ENCODE peak calls at places on chromosomes 16 and 17, in four cellular contexts. B is SK-N-SH, Y is K562, C is HepG2. U is an unnamed sample.

GRCh38 chr16:84700518-84701277 is 898 bp downstream of the USP10 start:
- DNase-seq in B (peak; percentile 37), Y (no peak), C (no peak), U (no peak)

GRCh38 chr16:48081656-48082055 is 74.1 kb downstream of the ABCC12 start:
- DNase-seq in B (no peak), Y (no peak), C (no peak), U (no peak)

GRCh38 chr17:41308251-41308917 is 725 bp downstream of the KRTAP16-1 start:
- DNase-seq in B (no peak), Y (no peak), C (no peak), U (no peak)

GRCh38 chr17:29705352-29705751 is 82.6 kb upstream of the CORO6 start:
- DNase-seq in B (no peak), Y (no peak), C (no peak), U (no peak)

GRCh38 chr16:75591001-75591852 is 25.0 kb downstream of the GABARAPL2 start:
- DNase-seq in B (peak; percentile 54), Y (no peak), C (no peak), U (no peak)

GRCh38 chr17:63364387-63364786 is 81.7 kb downstream of the CYB561 start:
- DNase-seq in B (no peak), Y (no peak), C (no peak), U (no peak)

GRCh38 chr17:79808763-79809529 is 12.1 kb upstream of the CBX8 start:
- DNase-seq in B (no peak), Y (no peak), C (peak; percentile 73), U (no peak)

GRCh38 chr16:59198487-59198886 is 464.4 kb upstream of the GOT2 start:
- DNase-seq in B (no peak), Y (no peak), C (no peak), U (no peak)

GRCh38 chr17:31802502-31802901 is 56.5 kb downstream of the COPRS start:
- DNase-seq in B (no peak), Y (peak; percentile 28), C (no peak), U (no peak)

GRCh38 chr17:1040216-1040600 is 43.3 kb downstream of the TIMM22 start:
- DNase-seq in B (no peak), Y (no peak), C (peak; percentile 73), U (no peak)

GRCh38 chr17:44930667-44931066 is 15.4 kb upstream of the GFAP start:
- DNase-seq in B (peak; percentile 65), Y (no peak), C (no peak), U (no peak)

GRCh38 chr17:59840329-59840907 is 52.3 kb downstream of the TUBD1 start:
- DNase-seq in B (no peak), Y (no peak), C (no peak), U (peak; percentile 45)

GRCh38 chr17:59838196-59838911 is 54.4 kb downstream of the TUBD1 start:
- DNase-seq in B (no peak), Y (no peak), C (no peak), U (no peak)

GRCh38 chr17:59842901-59843652 is 49.7 kb downstream of the TUBD1 start:
- DNase-seq in B (no peak), Y (peak; percentile 25), C (peak; percentile 96), U (no peak)

GRCh38 chr17:59839646-59840328 is 53.0 kb downstream of the TUBD1 start:
- DNase-seq in B (no peak), Y (no peak), C (no peak), U (no peak)

GRCh38 chr17:59840908-59841666 is 51.7 kb downstream of the TUBD1 start:
- DNase-seq in B (no peak), Y (no peak), C (no peak), U (no peak)
- TF ChIP-seq FOXJ3 in B (no peak), Y (no peak), C (no peak), U (no peak)

GRCh38 chr17:81703747-81704654 is 834 bp downstream of the MRPL12 start:
- DNase-seq in B (no peak), Y (peak; percentile 31), C (no peak), U (no peak)
- TF ChIP-seq MAX in B (no peak), Y (no peak), C (peak; percentile 15), U (no peak)

GRCh38 chr16:3306078-3306477 is 781 bp downstream of the ZNF75A start:
- DNase-seq in B (no peak), Y (no peak), C (no peak), U (no peak)

GRCh38 chr16:3304370-3304769 is 860 bp downstream of the TIGD7 start:
- DNase-seq in B (no peak), Y (no peak), C (no peak), U (no peak)

DNA sequence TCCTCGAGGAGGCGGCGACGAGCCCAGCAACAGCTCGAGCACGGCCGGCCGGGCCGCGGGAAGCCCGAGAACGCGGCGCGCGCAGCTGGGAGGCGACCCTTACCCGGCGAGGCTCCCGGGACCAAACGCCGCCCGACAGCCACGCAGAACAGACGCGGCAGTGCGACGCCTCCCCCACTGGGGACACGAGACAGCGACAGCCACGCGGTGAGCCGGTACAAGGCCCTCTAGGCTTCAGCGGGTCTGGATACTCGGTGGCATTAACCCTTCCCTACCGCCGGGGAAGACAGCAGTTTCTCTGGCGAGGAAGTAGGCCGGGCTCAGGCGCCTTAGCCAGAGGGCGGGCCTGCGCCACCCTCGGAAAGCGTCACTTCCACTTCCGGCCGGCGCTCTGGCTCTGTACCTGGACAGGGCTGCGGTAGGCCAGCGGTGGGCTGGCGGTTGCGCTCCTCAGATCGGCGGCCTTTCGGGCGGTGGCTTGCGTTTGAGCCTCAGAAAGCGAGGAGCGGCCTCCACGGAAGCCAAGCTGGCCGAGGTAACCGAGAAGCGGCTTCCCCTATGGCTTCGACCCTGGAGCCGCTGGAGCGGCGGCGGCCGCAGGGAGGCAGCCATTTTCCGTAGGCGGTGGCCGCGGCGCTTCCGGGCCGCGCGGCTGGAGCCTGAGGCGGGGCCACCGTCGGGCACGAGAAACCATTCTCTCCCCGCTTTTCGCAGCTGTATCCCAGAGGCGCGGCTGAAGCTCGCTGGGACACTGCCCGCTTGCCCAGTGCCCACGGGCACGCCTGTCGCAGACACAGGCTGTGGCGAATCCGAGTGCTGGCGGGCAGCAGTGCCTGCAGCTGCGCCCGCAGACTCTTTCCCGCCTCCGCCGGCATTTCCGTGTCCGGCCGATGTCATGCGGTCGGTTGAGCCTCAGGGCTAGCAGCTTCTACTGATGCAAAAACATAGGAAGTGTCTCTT is at the start of the genes TIGD7 and ZNF75A:
- DNase-seq in B (peak; percentile 90), Y (peak; percentile 82), C (no peak), U (peak; percentile 84)
- TF ChIP-seq FOXJ3 in B (no peak), Y (no peak), C (no peak), U (no peak)

GRCh38 chr16:49193596-49193995 is 88.0 kb downstream of the CBLN1 start:
- DNase-seq in B (no peak), Y (no peak), C (no peak), U (no peak)
- TF ChIP-seq MAX in B (no peak), Y (no peak), C (no peak), U (no peak)

GRCh38 chr16:81693047-81693446 is 86.0 kb upstream of the PLCG2 start:
- DNase-seq in B (no peak), Y (no peak), C (no peak), U (no peak)
- TF ChIP-seq FOXJ3 in B (no peak), Y (no peak), C (no peak), U (no peak)